ENCODE peak calls at places on chromosomes 6 and 20, in five cellular contexts. K is NCI-H1048, Z is stromal cell of bone marrow, F is Right ventricle myocardium superior, P is NCI-H2081. M is an unnamed sample.

GRCh38 chr20:50129662-50130345 is 16.9 kb upstream of the UBE2V1 start:
- DNase-seq in K (no peak), Z (no peak), F (no peak), P (no peak), M (no peak)

GRCh38 chr6:157019733-157020132 is 242.6 kb downstream of the ARID1B start:
- DNase-seq in K (no peak), Z (no peak), F (no peak), P (no peak), M (no peak)

GRCh38 chr20:39117486-39117885 is 155.3 kb downstream of the DHX35 start:
- DNase-seq in K (no peak), Z (peak), F (no peak), P (no peak), M (peak)

GRCh38 chr6:69090132-69090531 is 455.1 kb downstream of the ADGRB3 start:
- DNase-seq in K (no peak), Z (peak), F (no peak), P (no peak), M (no peak)

GRCh38 chr6:816510-817084 is 123.7 kb upstream of the EXOC2 start:
- DNase-seq in K (no peak), Z (no peak), F (no peak), P (no peak), M (no peak)

GRCh38 chr6:122789862-122790739 is 1.0 kb downstream of the SMPDL3A start:
- DNase-seq in K (no peak), Z (no peak), F (peak), P (no peak), M (no peak)

GRCh38 chr6:147160593-147160992 is 43.6 kb upstream of the STXBP5 start:
- DNase-seq in K (no peak), Z (no peak), F (no peak), P (no peak), M (no peak)

GRCh38 chr6:111958534-111958933 is 85.3 kb upstream of the FYN start:
- DNase-seq in K (no peak), Z (no peak), F (no peak), P (no peak), M (no peak)

GRCh38 chr6:37679539-37680476 is 17.9 kb downstream of the MDGA1 start:
- DNase-seq in K (no peak), Z (no peak), F (no peak), P (no peak), M (no peak)

GRCh38 chr6:4504700-4505099 is 271.5 kb upstream of the CDYL start:
- DNase-seq in K (no peak), Z (no peak), F (no peak), P (no peak), M (no peak)

GRCh38 chr6:161880070-161880469 is 606.2 kb upstream of the AGPAT4 start:
- DNase-seq in K (no peak), Z (no peak), F (no peak), P (no peak), M (no peak)

GRCh38 chr6:159252955-159253508 is 83.8 kb downstream of the FNDC1 start:
- DNase-seq in K (no peak), Z (peak), F (no peak), P (peak), M (peak)

GRCh38 chr6:26439552-26440125 is 665 bp upstream of the BTN3A3 start:
- DNase-seq in K (no peak), Z (no peak), F (no peak), P (no peak), M (no peak)

GRCh38 chr6:112144145-112144926 is 56.9 kb downstream of the FAM229B start:
- DNase-seq in K (no peak), Z (no peak), F (no peak), P (peak), M (peak)

GRCh38 chr20:4113996-4114603 is 98.7 kb upstream of the RNF24 start:
- DNase-seq in K (no peak), Z (no peak), F (no peak), P (no peak), M (no peak)

GRCh38 chr6:169640347-169640972 is 61.4 kb downstream of the WDR27 start:
- DNase-seq in K (no peak), Z (peak), F (no peak), P (no peak), M (no peak)

M was measured in fibroblast of the conjunctiva.